ENCODE peak calls at places on chromosomes 16 and 17, in four cellular contexts. O is activated T-cell treated with anti-CD3 and anti-CD28 coated beads for 1 hour, N is NCI-H69, X is IMR-90. W is an unnamed sample.
A peak's percentile ranks its signal among the peaks of the same experiment; 100 is the strongest.

GRCh38 chr17:3780986-3781385 is 20.0 kb downstream of the ITGAE start:
- DNase-seq in O (no peak), N (no peak), X (no peak), W (no peak)

GRCh38 chr16:27355610-27356009 is 41.8 kb downstream of the IL4R start:
- DNase-seq in O (no peak), N (peak; percentile 8), X (peak; percentile 22), W (no peak)

GRCh38 chr16:64864232-64864803 is 257.5 kb downstream of the CDH11 start:
- DNase-seq in O (no peak), N (peak; percentile 85), X (peak; percentile 98), W (no peak)

GRCh38 chr17:73742915-73743314 is 98.7 kb upstream of the SDK2 start:
- DNase-seq in O (no peak), N (no peak), X (no peak), W (no peak)

GRCh38 chr16:88548131-88548874 is 21.9 kb upstream of the ZC3H18 start:
- DNase-seq in O (no peak), N (no peak), X (no peak), W (no peak)

GRCh38 chr17:10737168-10737622 is 7.4 kb upstream of the TMEM220 start:
- DNase-seq in O (peak; percentile 11), N (peak; percentile 43), X (peak; percentile 55), W (no peak)

GRCh38 chr16:16062023-16062932 is 112.9 kb downstream of the ABCC1 start:
- DNase-seq in O (no peak), N (no peak), X (no peak), W (no peak)

GRCh38 chr16:85428168-85428898 is 184.8 kb upstream of the GSE1 start:
- DNase-seq in O (no peak), N (peak; percentile 63), X (no peak), W (peak; percentile 73)

GRCh38 chr16:75065149-75065807 is 51.3 kb downstream of the LDHD start:
- DNase-seq in O (peak; percentile 17), N (peak; percentile 3), X (no peak), W (no peak)

GRCh38 chr17:64213995-64214507 is 49.0 kb downstream of the TEX2 start:
- DNase-seq in O (no peak), N (peak; percentile 93), X (no peak), W (no peak)

GRCh38 chr17:16911141-16911937 is 60.6 kb downstream of the TNFRSF13B start:
- DNase-seq in O (no peak), N (no peak), X (no peak), W (peak; percentile 43)

GRCh38 chr17:59093702-59094231 is 12.9 kb downstream of the TRIM37 start:
- DNase-seq in O (no peak), N (no peak), X (peak; percentile 97), W (no peak)

GRCh38 chr17:48882272-48882671 is 10.3 kb upstream of the ATP5MC1 start:
- DNase-seq in O (no peak), N (no peak), X (no peak), W (no peak)

W was measured in kidney.